ENCODE peak calls at places on chromosomes 6 and 20, in seven cellular contexts. T, I, H, B, V, X and G are unnamed samples.
A peak's percentile ranks its signal among the peaks of the same experiment; 100 is the strongest.

GRCh38 chr6:7145269-7146078 is 37.7 kb downstream of the RREB1 start:
- DNase-seq in T (no peak), I (no peak), X (peak; percentile 93), H (no peak), V (peak; percentile 90), B (peak; percentile 49), G (no peak)

GRCh38 chr6:1002989-1003388 is 308.9 kb upstream of the FOXQ1 start:
- DNase-seq in X (no peak), V (no peak), B (no peak), T (no peak), H (no peak), I (no peak), G (no peak)

GRCh38 chr6:112086744-112087135 is 542 bp downstream of the TUBE1 start:
- DNase-seq in H (peak; percentile 46), I (no peak), B (no peak), X (peak; percentile 11), T (peak; percentile 68), V (no peak), G (peak; percentile 11)

GRCh38 chr6:151385177-151385576 is 6.2 kb downstream of the ZBTB2 start:
- DNase-seq in B (no peak), X (no peak), I (no peak), H (no peak), V (no peak), T (no peak), G (no peak)

GRCh38 chr6:136840612-136841011 is 18.2 kb downstream of the PEX7 start:
- DNase-seq in V (no peak), H (no peak), B (no peak), X (no peak), I (no peak), T (no peak), G (no peak)

GRCh38 chr6:37456816-37457560 is 24.0 kb downstream of the CMTR1 start:
- DNase-seq in H (no peak), X (no peak), I (peak; percentile 48), B (no peak), T (peak; percentile 86), V (no peak), G (peak; percentile 80)

GRCh38 chr20:5996765-5997164 is 46.3 kb downstream of the MCM8 start:
- DNase-seq in I (no peak), B (peak; percentile 22), V (peak; percentile 22), X (no peak), T (no peak), H (no peak), G (no peak)

GRCh38 chr20:19936801-19937583 is 80.2 kb upstream of the NAA20 start:
- DNase-seq in H (no peak), V (no peak), I (no peak), X (no peak), T (no peak), B (no peak), G (no peak)

GRCh38 chr6:40192516-40192915 is 258.3 kb upstream of the MOCS1 start:
- DNase-seq in B (no peak), X (no peak), H (no peak), T (no peak), I (no peak), V (no peak), G (no peak)

GRCh38 chr6:19368511-19368910 is 468.7 kb upstream of the ID4 start:
- DNase-seq in B (no peak), I (no peak), V (no peak), X (no peak), H (no peak), T (peak; percentile 20), G (peak; percentile 8)

GRCh38 chr6:17042422-17043147 is 59.3 kb upstream of the STMND1 start:
- DNase-seq in T (peak; percentile 55), V (no peak), I (no peak), H (peak; percentile 84), X (no peak), B (peak; percentile 66), G (no peak)

GRCh38 chr6:151679081-151679480 is 128.4 kb upstream of the ESR1 start:
- DNase-seq in H (no peak), I (no peak), X (no peak), V (no peak), B (no peak), T (peak; percentile 28), G (no peak)

GRCh38 chr6:43779864-43780260 is 9.9 kb downstream of the VEGFA start:
- DNase-seq in V (peak; percentile 75), B (no peak), H (no peak), X (no peak), T (peak; percentile 42), I (no peak), G (no peak)

GRCh38 chr6:88013015-88013414 is 34.6 kb upstream of the SPACA1 start:
- DNase-seq in I (no peak), X (no peak), T (no peak), B (no peak), H (no peak), V (no peak), G (no peak)

GRCh38 chr6:107264357-107264831 is 149.1 kb upstream of the BEND3 start:
- DNase-seq in V (no peak), T (peak; percentile 70), H (peak; percentile 38), B (no peak), X (peak; percentile 72), I (no peak), G (no peak)

GRCh38 chr6:62285612-62286469 is at the start of gene KHDRBS2:
- DNase-seq in H (peak; percentile 95), X (no peak), B (peak; percentile 83), T (no peak), V (peak; percentile 41), I (peak; percentile 32), G (no peak)

GRCh38 chr20:3846740-3847418 is at the start of gene MAVS:
- DNase-seq in I (peak; percentile 91), V (peak; percentile 87), H (peak; percentile 94), T (peak; percentile 75), X (peak; percentile 37), B (peak; percentile 92), G (no peak)

GRCh38 chr6:53349209-53349693 is 501 bp upstream of the ELOVL5 start:
- DNase-seq in X (no peak), T (no peak), B (no peak), I (no peak), H (no peak), V (no peak), G (no peak)

GRCh38 chr6:4268171-4268570 is 132.8 kb upstream of the ECI2 start:
- DNase-seq in I (no peak), X (no peak), V (no peak), T (peak; percentile 40), H (no peak), B (no peak), G (no peak)

GRCh38 chr6:53931086-53931485 is 136.3 kb downstream of the LRRC1 start:
- DNase-seq in B (no peak), T (no peak), H (no peak), I (no peak), V (no peak), X (no peak), G (no peak)

GRCh38 chr6:51843470-51844390 is 243.7 kb downstream of the PKHD1 start:
- DNase-seq in I (no peak), T (no peak), X (peak; percentile 63), V (no peak), H (no peak), B (no peak), G (no peak)

GRCh38 chr6:51842066-51842465 is 245.3 kb downstream of the PKHD1 start:
- DNase-seq in I (no peak), H (no peak), B (no peak), V (no peak), X (no peak), T (no peak), G (no peak)

GRCh38 chr6:51844391-51844735 is 243.1 kb downstream of the PKHD1 start:
- DNase-seq in B (no peak), X (no peak), H (peak; percentile 16), I (no peak), V (no peak), T (no peak), G (no peak)

GRCh38 chr6:51841656-51842055 is 245.8 kb downstream of the PKHD1 start:
- DNase-seq in V (no peak), I (no peak), X (no peak), B (no peak), T (no peak), H (no peak), G (no peak)

GRCh38 chr6:51842487-51843469 is 244.6 kb downstream of the PKHD1 start:
- DNase-seq in I (no peak), H (no peak), T (no peak), B (no peak), V (no peak), X (no peak), G (no peak)
- H3K4me3 ChIP-seq in I (no peak overlapping the region), H (no peak overlapping the region), T (no peak overlapping the region), B (no peak overlapping the region), V (no peak overlapping the region), X (no peak overlapping the region), G (no peak overlapping the region)

GRCh38 chr6:145895802-145896201 is 68.4 kb downstream of the SHPRH start:
- DNase-seq in I (no peak), T (peak; percentile 51), V (no peak), H (no peak), X (no peak), B (no peak), G (no peak)
- TF ChIP-seq CTCF in I (no peak), T (no peak), V (no peak), H (peak; percentile 16), X (peak; percentile 13), B (no peak), G (peak; percentile 30)

GRCh38 chr20:62407221-62407992 is at the start of gene CABLES2:
- DNase-seq in H (peak; percentile 96), I (peak; percentile 90), X (peak; percentile 82), T (peak; percentile 92), V (peak; percentile 94), B (peak; percentile 94), G (peak; percentile 76)

GRCh38 chr20:62406635-62407176 is 379 bp downstream of the CABLES2 start:
- DNase-seq in V (no peak), X (no peak), I (peak; percentile 63), T (no peak), B (no peak), H (no peak), G (no peak)

GRCh38 chr20:62404761-62405107 is 2.4 kb downstream of the CABLES2 start:
- DNase-seq in B (no peak), H (no peak), T (no peak), I (no peak), X (no peak), V (no peak), G (no peak)

GRCh38 chr20:62405108-62405980 is 1.7 kb downstream of the CABLES2 start:
- DNase-seq in I (peak; percentile 77), T (peak; percentile 73), H (peak; percentile 74), X (no peak), V (no peak), B (no peak), G (peak; percentile 27)

DNA sequence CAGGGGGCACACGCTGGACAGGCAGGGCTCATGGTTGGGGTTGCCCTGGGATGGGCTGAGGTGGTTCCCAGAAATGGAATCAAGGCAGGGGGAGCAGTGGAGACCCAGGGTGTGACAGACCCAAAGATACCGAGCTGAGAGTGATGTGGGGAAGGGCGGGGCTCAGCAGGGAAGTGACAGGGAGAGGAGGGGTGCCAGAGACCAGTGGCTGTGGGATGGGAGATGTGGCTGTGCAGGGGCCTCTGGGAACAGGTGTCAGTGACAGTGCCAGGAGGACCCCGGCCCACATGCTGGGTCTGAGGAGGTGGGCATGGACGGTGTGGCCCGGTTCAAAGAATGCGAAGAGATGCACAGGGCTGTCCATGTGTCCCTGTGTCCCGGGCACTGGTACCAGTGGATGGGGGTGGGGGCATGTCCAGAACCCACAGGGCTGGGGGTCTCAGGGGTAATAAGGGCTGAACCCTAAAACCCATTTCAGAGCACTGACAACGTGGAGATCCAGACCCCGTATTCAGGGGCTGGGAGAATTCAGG is 1.0 kb downstream of the CABLES2 start:
- DNase-seq in H (no peak), V (no peak), I (no peak), B (no peak), X (no peak), T (no peak), G (no peak)
- H3K4me3 ChIP-seq in H (peak overlapping the region; percentile 70), V (no peak overlapping the region), I (peak overlapping the region; percentile 72), B (peak overlapping the region; percentile 83), X (peak overlapping the region; percentile 81), T (peak overlapping the region; percentile 67), G (peak overlapping the region; percentile 54)

GRCh38 chr6:134894800-134895199 is 55.1 kb downstream of the ALDH8A1 start:
- DNase-seq in T (no peak), V (no peak), X (no peak), B (no peak), I (no peak), H (no peak), G (no peak)
- TF ChIP-seq CTCF in T (no peak), V (no peak), X (no peak), B (no peak), I (no peak), H (no peak), G (no peak)